ENCODE peak calls at places on chromosomes 13 and 19, in eight cellular contexts. M, C, J, Q, O, T, D and Y are unnamed samples.

GRCh38 chr13:26743971-26744370 is 16.6 kb downstream of the GPR12 start:
- DNase-seq in M (no peak), C (peak; percentile 70), J (no peak), Q (no peak), O (no peak), T (no peak), D (no peak), Y (no peak)

GRCh38 chr13:64855506-64855905 is 2374.6 kb downstream of the PCDH9 start:
- DNase-seq in M (no peak), C (no peak), J (no peak), Q (peak; percentile 62), O (peak; percentile 79), T (peak; percentile 54), D (no peak), Y (no peak)

GRCh38 chr19:16381756-16382401 is 57.3 kb downstream of the KLF2 start:
- DNase-seq in M (no peak), C (no peak), J (no peak), Q (peak; percentile 89), O (no peak), T (peak; percentile 57), D (no peak), Y (no peak)

GRCh38 chr19:10230904-10231623 is at the start of gene S1PR2:
- DNase-seq in M (peak; percentile 82), C (peak; percentile 93), J (peak; percentile 67), Q (peak; percentile 87), O (peak; percentile 59), T (peak; percentile 88), D (peak; percentile 73), Y (peak; percentile 94)

GRCh38 chr19:58212336-58213074 is 16.2 kb upstream of the ZNF544 start:
- DNase-seq in M (no peak), C (no peak), J (no peak), Q (no peak), O (no peak), T (no peak), D (no peak), Y (no peak)

GRCh38 chr19:28374971-28375370 is 838.0 kb downstream of the UQCRFS1 start:
- DNase-seq in M (no peak), C (no peak), J (no peak), Q (no peak), O (no peak), T (no peak), D (no peak), Y (no peak)

GRCh38 chr13:113125506-113126264 is 3.1 kb downstream of the F10 start:
- DNase-seq in M (peak; percentile 34), C (no peak), J (peak; percentile 8), Q (no peak), O (no peak), T (no peak), D (no peak), Y (peak; percentile 75)

GRCh38 chr19:46944918-46945628 is 74.6 kb upstream of the NPAS1 start:
- DNase-seq in M (peak; percentile 51), C (peak; percentile 90), J (peak; percentile 63), Q (peak; percentile 53), O (peak; percentile 76), T (peak; percentile 66), D (no peak), Y (peak; percentile 92)

GRCh38 chr13:114111577-114111976 is 20.8 kb downstream of the RASA3 start:
- DNase-seq in M (no peak), C (no peak), J (no peak), Q (no peak), O (peak; percentile 79), T (peak; percentile 91), D (no peak), Y (no peak)

GRCh38 chr13:84917252-84917878 is 881.9 kb downstream of the SLITRK6 start:
- DNase-seq in M (no peak), C (no peak), J (no peak), Q (peak; percentile 54), O (peak; percentile 41), T (peak; percentile 63), D (no peak), Y (no peak)

GRCh38 chr19:14094854-14095253 is 4.3 kb upstream of the SAMD1 start:
- DNase-seq in M (no peak), C (no peak), J (peak; percentile 54), Q (no peak), O (no peak), T (no peak), D (no peak), Y (no peak)

GRCh38 chr19:14097532-14098151 is 7.1 kb upstream of the SAMD1 start:
- DNase-seq in M (no peak), C (no peak), J (no peak), Q (no peak), O (no peak), T (no peak), D (no peak), Y (no peak)

GRCh38 chr19:14093117-14093784 is 2.7 kb upstream of the SAMD1 start:
- DNase-seq in M (no peak), C (no peak), J (no peak), Q (no peak), O (no peak), T (no peak), D (no peak), Y (no peak)

GRCh38 chr19:14091885-14092462 is 1.4 kb upstream of the SAMD1 start:
- DNase-seq in M (no peak), C (peak; percentile 47), J (no peak), Q (no peak), O (no peak), T (no peak), D (no peak), Y (no peak)

DNA sequence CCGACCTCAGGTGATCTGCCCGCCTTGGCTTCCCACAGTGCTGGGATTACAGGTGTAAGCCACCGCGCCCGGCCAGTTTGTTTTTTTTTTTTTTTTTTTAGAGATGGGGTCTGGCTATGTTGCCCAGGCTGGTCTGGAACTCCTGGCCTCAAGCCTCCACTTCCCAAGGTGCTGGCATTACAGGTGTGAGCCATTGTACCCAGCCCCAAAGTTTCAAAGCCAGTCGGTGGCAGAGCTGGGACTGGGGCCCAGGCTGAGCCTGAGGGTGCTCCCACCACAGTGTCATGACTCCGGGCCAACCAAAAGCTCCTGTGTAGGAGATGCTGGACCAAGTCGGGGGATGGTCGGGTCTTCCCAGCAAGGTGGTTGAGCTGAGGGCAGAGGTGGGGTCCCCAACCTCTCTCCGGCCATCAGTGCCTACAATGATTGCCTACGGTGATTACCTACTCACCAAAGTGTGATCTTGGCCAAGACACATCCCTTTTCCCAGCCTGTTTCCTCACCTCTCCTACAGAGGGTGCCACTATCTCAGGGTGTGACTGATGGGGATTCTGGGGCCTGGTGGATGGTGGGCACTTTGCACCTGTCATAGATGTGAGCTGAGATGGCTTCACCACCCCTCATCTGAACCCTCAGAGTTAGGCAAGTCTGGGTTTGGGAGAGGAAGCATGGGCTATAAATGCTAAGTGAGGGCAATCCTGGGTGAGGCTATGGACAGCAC is 5.9 kb upstream of the SAMD1 start:
- DNase-seq in M (no peak), C (no peak), J (peak; percentile 31), Q (no peak), O (no peak), T (no peak), D (no peak), Y (no peak)
- TF ChIP-seq CTCF in M (no peak), C (no peak), J (no peak), Q (peak; percentile 8), O (peak; percentile 45), T (no peak), D (no peak), Y (no peak)

DNA sequence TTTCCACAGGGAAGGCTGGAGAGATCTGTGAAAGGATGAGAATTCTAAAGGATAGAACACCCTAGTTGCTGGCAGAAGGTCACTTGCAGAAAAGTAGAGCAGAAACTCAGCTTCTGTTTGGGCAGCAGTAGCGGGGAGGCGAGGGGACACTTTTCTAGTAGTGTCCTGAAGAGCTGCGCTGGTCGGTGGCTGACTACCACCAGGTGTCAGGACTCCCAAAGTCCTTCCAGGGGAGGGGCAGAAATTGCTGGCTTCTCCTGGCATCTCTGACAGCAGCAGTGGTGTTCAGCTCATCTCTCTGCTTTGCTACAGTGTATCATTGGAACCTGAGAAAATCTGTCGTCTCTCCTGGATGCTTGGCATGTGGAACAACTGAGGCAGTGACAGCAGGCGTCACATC is 120.9 kb downstream of the ZDHHC20 start:
- DNase-seq in M (no peak), C (peak; percentile 38), J (no peak), Q (no peak), O (no peak), T (no peak), D (no peak), Y (no peak)
- TF ChIP-seq CTCF in M (no peak), C (peak; percentile 17), J (no peak), Q (no peak), O (no peak), T (no peak), D (no peak), Y (peak; percentile 18)

GRCh38 chr13:51913421-51914136 is 51.8 kb downstream of the CCDC70 start:
- DNase-seq in M (no peak), C (peak; percentile 60), J (no peak), Q (no peak), O (no peak), T (no peak), D (no peak), Y (no peak)
- TF ChIP-seq CTCF in M (no peak), C (peak; percentile 44), J (no peak), Q (no peak), O (peak; percentile 9), T (no peak), D (no peak), Y (no peak)

GRCh38 chr13:99981115-99982020 is at the start of gene ZIC2:
- DNase-seq in M (no peak), C (peak; percentile 96), J (no peak), Q (no peak), O (peak; percentile 94), T (no peak), D (no peak), Y (peak; percentile 96)
- TF ChIP-seq CTCF in M (no peak), C (no peak), J (no peak), Q (no peak), O (no peak), T (no peak), D (no peak), Y (no peak)

GRCh38 chr19:54137913-54138776 is 583 bp downstream of the CNOT3 start:
- DNase-seq in M (peak; percentile 57), C (peak; percentile 75), J (peak; percentile 54), Q (no peak), O (no peak), T (no peak), D (no peak), Y (no peak)
- TF ChIP-seq CTCF in M (peak; percentile 7), C (peak; percentile 50), J (no peak), Q (no peak), O (no peak), T (no peak), D (no peak), Y (peak; percentile 30)

GRCh38 chr19:5686647-5687359 is 3.3 kb upstream of the RPL36 start:
- DNase-seq in M (peak; percentile 99), C (peak; percentile 98), J (peak; percentile 98), Q (peak; percentile 93), O (peak; percentile 93), T (peak; percentile 92), D (peak; percentile 99), Y (peak; percentile 99)
- TF ChIP-seq CTCF in M (peak; percentile 78), C (peak; percentile 81), J (peak; percentile 73), Q (peak; percentile 68), O (peak; percentile 82), T (peak; percentile 72), D (no peak), Y (peak; percentile 87)

DNA sequence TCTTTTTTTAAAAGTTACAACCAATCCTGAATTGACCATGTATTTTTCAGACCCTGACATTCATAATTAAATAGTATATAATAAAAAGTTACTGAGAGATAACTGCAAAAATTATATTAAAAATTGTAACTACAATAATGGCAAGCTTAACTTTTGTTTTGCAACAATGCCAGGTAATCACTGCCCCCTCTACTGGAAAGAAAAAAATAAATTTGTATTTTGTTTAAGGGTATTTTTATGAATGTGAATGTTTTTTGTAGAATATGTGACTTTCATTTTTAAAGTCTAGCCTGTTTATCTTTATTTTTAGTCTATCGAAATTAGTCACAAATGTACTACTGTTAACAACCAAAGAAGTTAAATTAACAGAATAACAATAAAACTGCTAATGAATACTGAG is 21.7 kb downstream of the MRPS31 start:
- DNase-seq in M (no peak), C (no peak), J (no peak), Q (peak; percentile 3), O (peak; percentile 6), T (no peak), D (no peak), Y (no peak)
- TF ChIP-seq CTCF in M (no peak), C (peak; percentile 21), J (no peak), Q (peak; percentile 29), O (peak; percentile 38), T (no peak), D (no peak), Y (peak; percentile 44)